ENCODE peak calls at places on chromosomes 4 and X, in five cellular contexts. C, L, H, R and U are unnamed samples.

GRCh38 chr4:185213341-185213740 is 3.9 kb downstream of the SNX25 start:
- DNase-seq in L (no peak), H (no peak), C (no peak), R (no peak), U (no peak)

GRCh38 chrX:136742721-136743379 is 37.9 kb downstream of the ARHGEF6 start:
- DNase-seq in R (no peak), H (no peak), L (no peak), C (no peak), U (no peak)

GRCh38 chr4:1246111-1246881 is 2.6 kb downstream of the CTBP1 start:
- DNase-seq in C (no peak), R (no peak), L (peak; percentile 55), H (no peak), U (no peak)

GRCh38 chrX:129792586-129793291 is 13.0 kb downstream of the SASH3 start:
- DNase-seq in L (no peak), H (no peak), C (no peak), R (no peak), U (no peak)

GRCh38 chr4:38955957-38956356 is 76.3 kb downstream of the TMEM156 start:
- DNase-seq in L (no peak), H (no peak), R (no peak), C (no peak), U (no peak)

GRCh38 chr4:1249731-1250526 is 999 bp upstream of the CTBP1 start:
- DNase-seq in R (no peak), C (no peak), L (peak; percentile 50), H (no peak), U (peak; percentile 30)

GRCh38 chr4:77193511-77194236 is 36.7 kb downstream of the CCNG2 start:
- DNase-seq in L (no peak), H (no peak), C (no peak), R (no peak), U (no peak)

GRCh38 chr4:2261110-2261852 is 628 bp downstream of the MXD4 start:
- DNase-seq in R (peak; percentile 39), C (peak; percentile 64), H (no peak), L (peak; percentile 83), U (no peak)

GRCh38 chr4:151409470-151410313 is 716 bp downstream of the FHIP1A start:
- DNase-seq in L (peak; percentile 59), R (peak; percentile 12), H (peak; percentile 62), C (peak; percentile 38), U (peak; percentile 51)

GRCh38 chr4:99447079-99447478 is 11.9 kb upstream of the ADH7 start:
- DNase-seq in R (peak; percentile 63), L (peak; percentile 13), C (no peak), H (no peak), U (peak; percentile 80)

GRCh38 chr4:97493815-97494518 is 649.3 kb downstream of the STPG2 start:
- DNase-seq in L (no peak), R (no peak), H (no peak), C (no peak), U (no peak)

GRCh38 chr4:38509551-38509950 is 154.4 kb upstream of the KLF3 start:
- DNase-seq in H (no peak), C (no peak), R (no peak), L (no peak), U (no peak)

GRCh38 chrX:15906544-15906943 is 51.9 kb upstream of the AP1S2 start:
- DNase-seq in R (no peak), H (no peak), C (no peak), L (no peak), U (no peak)

GRCh38 chrX:49164589-49165360 is 2.2 kb downstream of the MAGIX start:
- DNase-seq in R (no peak), H (no peak), L (no peak), C (no peak), U (no peak)

GRCh38 chr4:16714191-16714590 is 184.3 kb downstream of the LDB2 start:
- DNase-seq in R (no peak), H (no peak), C (no peak), L (no peak), U (no peak)

GRCh38 chrX:13167444-13168207 is 123.2 kb upstream of the FAM9C start:
- DNase-seq in R (peak; percentile 64), H (no peak), C (no peak), L (peak; percentile 24), U (no peak)

GRCh38 chr4:138834029-138834428 is 181.6 kb upstream of the NOCT start:
- DNase-seq in R (no peak), H (no peak), L (no peak), C (no peak), U (peak; percentile 74)
- H3K4me3 ChIP-seq in R (no peak overlapping the region), H (no peak overlapping the region), L (no peak overlapping the region), C (no peak overlapping the region), U (no peak overlapping the region)

DNA sequence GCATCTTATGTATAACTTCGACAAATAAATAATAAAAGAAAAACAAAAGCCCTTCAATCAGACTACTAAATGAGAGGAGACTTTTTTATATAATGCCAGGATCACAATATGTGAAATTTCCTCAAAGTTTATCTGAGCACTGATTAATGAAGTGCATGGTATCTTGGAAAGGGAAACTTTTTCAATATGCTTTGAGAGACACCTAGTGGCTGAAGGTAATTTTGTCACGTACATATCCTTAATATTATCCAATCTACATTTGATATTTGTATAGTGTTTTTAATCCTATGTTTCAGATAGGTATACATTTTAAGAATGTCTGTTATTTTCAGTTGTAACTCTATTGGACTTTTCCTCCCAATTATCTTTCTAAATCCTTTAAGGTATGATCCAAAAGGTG is 146.8 kb downstream of the KLHL4 start:
- DNase-seq in L (peak; percentile 51), C (peak; percentile 59), R (peak; percentile 46), H (no peak), U (no peak)
- TF ChIP-seq CTCF in L (peak; percentile 67), C (peak; percentile 35), R (peak; percentile 48), H (no peak), U (peak; percentile 46)

GRCh38 chr4:25842229-25842840 is 20.5 kb downstream of the SEL1L3 start:
- DNase-seq in H (no peak), R (no peak), L (no peak), C (peak; percentile 7), U (no peak)
- H3K4me3 ChIP-seq in H (no peak overlapping the region), R (no peak overlapping the region), L (no peak overlapping the region), C (no peak overlapping the region), U (no peak overlapping the region)

DNA sequence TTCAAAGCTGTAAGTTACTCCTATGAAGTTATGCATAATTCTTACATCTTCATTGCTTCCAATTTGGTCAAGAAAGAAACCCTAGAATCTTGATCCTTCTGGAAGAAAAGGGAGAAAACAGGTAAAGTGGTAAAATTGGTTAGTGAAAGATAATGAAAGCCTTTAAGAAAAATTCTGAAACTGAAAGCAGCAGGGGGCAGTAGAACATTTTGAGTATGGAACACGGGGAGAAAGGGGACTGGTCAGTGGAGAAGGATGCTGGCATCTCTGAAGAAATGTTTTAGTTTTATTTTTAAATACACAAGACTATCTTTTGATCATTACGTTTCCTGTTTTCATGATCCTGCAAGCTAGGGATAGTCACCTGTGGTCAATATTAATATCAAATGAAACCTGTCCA is 54.3 kb downstream of the SLIT2 start:
- DNase-seq in H (no peak), C (peak; percentile 24), L (peak; percentile 18), R (peak; percentile 55), U (no peak)
- TF ChIP-seq CTCF in H (no peak), C (peak; percentile 45), L (peak; percentile 33), R (peak; percentile 45), U (peak; percentile 64)

GRCh38 chrX:19552793-19553192 is 37.5 kb upstream of the MAP3K15 start:
- DNase-seq in R (no peak), H (no peak), C (no peak), L (no peak), U (no peak)
- H3K4me3 ChIP-seq in R (no peak overlapping the region), H (no peak overlapping the region), C (no peak overlapping the region), L (no peak overlapping the region), U (no peak overlapping the region)

DNA sequence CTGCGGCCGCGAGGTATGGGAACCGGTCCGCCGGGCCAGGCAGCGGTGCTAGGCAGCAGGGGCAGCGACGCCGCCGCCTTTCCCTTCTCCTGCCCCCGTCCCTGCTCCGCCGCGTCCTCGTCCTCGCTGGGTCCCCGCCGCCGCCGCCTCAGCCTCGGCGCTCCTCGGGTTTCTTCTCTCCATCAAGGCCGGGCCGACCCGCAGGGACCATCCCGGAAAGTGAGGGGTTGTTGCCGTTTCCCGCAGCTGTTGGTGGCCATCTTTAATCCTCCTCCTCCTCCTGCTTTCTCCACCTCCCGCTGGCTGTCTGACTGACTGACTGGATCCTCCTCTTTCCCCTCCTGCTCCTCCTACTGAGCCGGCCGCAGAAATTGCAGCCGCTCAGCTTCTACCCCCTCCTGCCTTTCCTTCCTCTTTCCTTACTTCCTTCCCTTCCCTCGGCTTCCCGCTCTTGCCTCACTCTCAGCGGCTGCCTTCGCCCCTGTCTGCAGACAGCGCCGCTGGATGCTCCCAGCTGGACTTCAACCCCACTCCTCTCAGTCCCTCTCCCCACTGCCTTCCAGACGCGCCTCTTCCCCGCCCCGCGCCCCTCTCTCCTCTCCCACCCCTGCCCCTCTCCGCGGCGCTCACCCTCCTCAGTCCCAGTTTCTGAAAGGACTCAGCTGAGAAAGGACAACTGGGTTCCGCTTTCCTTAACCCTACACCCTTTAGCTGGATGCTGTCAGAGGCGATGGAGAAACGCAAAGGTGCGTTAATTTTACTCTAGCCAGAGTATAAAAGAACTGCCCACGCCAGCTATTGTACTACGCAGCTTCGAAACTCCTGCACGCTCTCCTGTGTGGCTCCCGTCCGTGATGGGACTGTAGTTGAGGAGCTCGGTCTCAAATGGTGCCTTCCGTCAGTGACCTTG is at the start of gene WDFY3:
- DNase-seq in C (peak; percentile 85), L (peak; percentile 92), R (peak; percentile 91), H (peak; percentile 86), U (no peak)
- TF ChIP-seq CTCF in C (peak; percentile 21), L (no peak), R (no peak), H (no peak), U (no peak)

GRCh38 chr4:3303840-3304715 is 11.3 kb downstream of the RGS12 start:
- DNase-seq in C (no peak), L (no peak), H (no peak), R (no peak), U (no peak)
- H3K4me3 ChIP-seq in C (no peak overlapping the region), L (no peak overlapping the region), H (no peak overlapping the region), R (no peak overlapping the region), U (no peak overlapping the region)

GRCh38 chr4:88794087-88794486 is 96.5 kb upstream of the NAP1L5 start:
- DNase-seq in L (no peak), C (no peak), H (no peak), R (no peak), U (no peak)

GRCh38 chr4:88793473-88793872 is 95.8 kb upstream of the NAP1L5 start:
- DNase-seq in H (no peak), L (no peak), R (no peak), C (no peak), U (no peak)

GRCh38 chr4:88792268-88792781 is 94.7 kb upstream of the NAP1L5 start:
- DNase-seq in R (peak; percentile 85), H (no peak), L (peak; percentile 34), C (no peak), U (peak; percentile 94)

GRCh38 chr4:88792821-88793220 is 95.2 kb upstream of the NAP1L5 start:
- DNase-seq in H (no peak), R (peak; percentile 45), L (no peak), C (no peak), U (no peak)

GRCh38 chr4:88791274-88791673 is 93.6 kb upstream of the NAP1L5 start:
- DNase-seq in R (peak; percentile 45), C (no peak), H (no peak), L (no peak), U (peak; percentile 32)
- TF ChIP-seq CTCF in R (peak; percentile 7), C (peak; percentile 31), H (no peak), L (no peak), U (peak; percentile 56)